ENCODE peak calls at places on chromosomes 5 and 9, in eight cellular contexts. One of them, this sample, is unnamed.

GRCh38 chr5:1513326-1514026 is 10.3 kb downstream of the LPCAT1 start:
- DNase-seq in fibroblast of pulmonary artery: no peak
- DNase-seq in DMS 273 treated with DMSO at 0.1 percent for 48 hours: no peak
- DNase-seq in memory B cell: no peak
- DNase-seq in SIG-M5: no peak
- DNase-seq in WERI-Rb-1: peak; percentile 9
- DNase-seq in NCI-H2029: no peak
- DNase-seq in HT1080: no peak
- DNase-seq in this sample: no peak

GRCh38 chr5:128965011-128965637 is at the start of gene SLC27A6:
- DNase-seq in WERI-Rb-1: peak; percentile 76
- DNase-seq in DMS 273 treated with DMSO at 0.1 percent for 48 hours: no peak
- DNase-seq in HT1080: peak; percentile 8
- DNase-seq in memory B cell: no peak
- DNase-seq in fibroblast of pulmonary artery: no peak
- DNase-seq in NCI-H2029: no peak
- DNase-seq in SIG-M5: no peak
- DNase-seq in this sample: no peak

GRCh38 chr5:18744441-18744840 is 1110.2 kb downstream of the TAF11L14 start:
- DNase-seq in memory B cell: no peak
- DNase-seq in fibroblast of pulmonary artery: no peak
- DNase-seq in DMS 273 treated with DMSO at 0.1 percent for 48 hours: no peak
- DNase-seq in SIG-M5: no peak
- DNase-seq in NCI-H2029: no peak
- DNase-seq in HT1080: no peak
- DNase-seq in WERI-Rb-1: no peak
- DNase-seq in this sample: no peak

GRCh38 chr5:80408976-80409926 is 1.4 kb downstream of the ZFYVE16 start:
- DNase-seq in HT1080: no peak
- DNase-seq in DMS 273 treated with DMSO at 0.1 percent for 48 hours: peak; percentile 16
- DNase-seq in WERI-Rb-1: no peak
- DNase-seq in NCI-H2029: no peak
- DNase-seq in fibroblast of pulmonary artery: peak; percentile 26
- DNase-seq in memory B cell: no peak
- DNase-seq in SIG-M5: no peak
- DNase-seq in this sample: no peak

GRCh38 chr9:9998491-9999287 is 614.1 kb downstream of the PTPRD start:
- DNase-seq in NCI-H2029: peak; percentile 3
- DNase-seq in SIG-M5: no peak
- DNase-seq in memory B cell: no peak
- DNase-seq in fibroblast of pulmonary artery: no peak
- DNase-seq in WERI-Rb-1: no peak
- DNase-seq in HT1080: peak; percentile 10
- DNase-seq in DMS 273 treated with DMSO at 0.1 percent for 48 hours: peak; percentile 58
- DNase-seq in this sample: no peak

GRCh38 chr9:77751341-77752091 is 103.4 kb upstream of the GNA14 start:
- DNase-seq in memory B cell: no peak
- DNase-seq in HT1080: peak; percentile 69
- DNase-seq in WERI-Rb-1: peak; percentile 23
- DNase-seq in fibroblast of pulmonary artery: peak; percentile 86
- DNase-seq in NCI-H2029: peak; percentile 87
- DNase-seq in SIG-M5: no peak
- DNase-seq in DMS 273 treated with DMSO at 0.1 percent for 48 hours: peak; percentile 50
- DNase-seq in this sample: peak; percentile 8

GRCh38 chr5:176161431-176161830 is 76.8 kb upstream of the SIMC1 start:
- DNase-seq in memory B cell: no peak
- DNase-seq in NCI-H2029: no peak
- DNase-seq in WERI-Rb-1: no peak
- DNase-seq in fibroblast of pulmonary artery: peak; percentile 7
- DNase-seq in SIG-M5: no peak
- DNase-seq in HT1080: no peak
- DNase-seq in DMS 273 treated with DMSO at 0.1 percent for 48 hours: no peak
- DNase-seq in this sample: no peak

GRCh38 chr9:104094534-104095020 is 468 bp downstream of the SMC2 start:
- DNase-seq in HT1080: peak; percentile 25
- DNase-seq in memory B cell: no peak
- DNase-seq in WERI-Rb-1: peak; percentile 85
- DNase-seq in NCI-H2029: peak; percentile 69
- DNase-seq in fibroblast of pulmonary artery: no peak
- DNase-seq in DMS 273 treated with DMSO at 0.1 percent for 48 hours: no peak
- DNase-seq in SIG-M5: no peak
- DNase-seq in this sample: no peak

GRCh38 chr9:134434896-134435506 is 108.7 kb downstream of the RXRA start:
- DNase-seq in SIG-M5: no peak
- DNase-seq in NCI-H2029: peak; percentile 93
- DNase-seq in memory B cell: no peak
- DNase-seq in WERI-Rb-1: no peak
- DNase-seq in fibroblast of pulmonary artery: peak; percentile 98
- DNase-seq in DMS 273 treated with DMSO at 0.1 percent for 48 hours: peak; percentile 90
- DNase-seq in HT1080: peak; percentile 90
- DNase-seq in this sample: peak; percentile 55

GRCh38 chr9:88871669-88872068 is 119.6 kb upstream of the S1PR3 start:
- DNase-seq in fibroblast of pulmonary artery: no peak
- DNase-seq in DMS 273 treated with DMSO at 0.1 percent for 48 hours: no peak
- DNase-seq in NCI-H2029: no peak
- DNase-seq in memory B cell: no peak
- DNase-seq in HT1080: no peak
- DNase-seq in WERI-Rb-1: no peak
- DNase-seq in SIG-M5: no peak
- DNase-seq in this sample: no peak

GRCh38 chr9:114046876-114047275 is 31.2 kb downstream of the AMBP start:
- DNase-seq in HT1080: peak; percentile 7
- DNase-seq in DMS 273 treated with DMSO at 0.1 percent for 48 hours: no peak
- DNase-seq in SIG-M5: no peak
- DNase-seq in NCI-H2029: no peak
- DNase-seq in WERI-Rb-1: no peak
- DNase-seq in fibroblast of pulmonary artery: peak; percentile 22
- DNase-seq in memory B cell: no peak
- DNase-seq in this sample: no peak

GRCh38 chr5:150144211-150144801 is 11.3 kb downstream of the PDGFRB start:
- DNase-seq in fibroblast of pulmonary artery: peak; percentile 96
- DNase-seq in SIG-M5: no peak
- DNase-seq in HT1080: no peak
- DNase-seq in WERI-Rb-1: no peak
- DNase-seq in DMS 273 treated with DMSO at 0.1 percent for 48 hours: no peak
- DNase-seq in NCI-H2029: no peak
- DNase-seq in memory B cell: no peak
- DNase-seq in this sample: no peak

GRCh38 chr9:97703437-97704326 is 6.5 kb upstream of the XPA start:
- DNase-seq in SIG-M5: peak; percentile 53
- DNase-seq in fibroblast of pulmonary artery: peak; percentile 83
- DNase-seq in memory B cell: no peak
- DNase-seq in HT1080: peak; percentile 93
- DNase-seq in WERI-Rb-1: no peak
- DNase-seq in DMS 273 treated with DMSO at 0.1 percent for 48 hours: no peak
- DNase-seq in NCI-H2029: peak; percentile 5
- DNase-seq in this sample: no peak

GRCh38 chr5:66540078-66540477 is 56.1 kb upstream of the MAST4 start:
- DNase-seq in HT1080: peak; percentile 65
- DNase-seq in fibroblast of pulmonary artery: no peak
- DNase-seq in DMS 273 treated with DMSO at 0.1 percent for 48 hours: no peak
- DNase-seq in NCI-H2029: no peak
- DNase-seq in SIG-M5: no peak
- DNase-seq in memory B cell: no peak
- DNase-seq in WERI-Rb-1: no peak
- DNase-seq in this sample: no peak

GRCh38 chr5:134090482-134090881 is 24.0 kb upstream of the TCF7 start:
- DNase-seq in fibroblast of pulmonary artery: no peak
- DNase-seq in memory B cell: no peak
- DNase-seq in SIG-M5: no peak
- DNase-seq in HT1080: no peak
- DNase-seq in NCI-H2029: no peak
- DNase-seq in WERI-Rb-1: no peak
- DNase-seq in DMS 273 treated with DMSO at 0.1 percent for 48 hours: no peak
- DNase-seq in this sample: no peak

GRCh38 chr9:83617299-83617698 is 5.6 kb upstream of the IDNK start:
- DNase-seq in WERI-Rb-1: no peak
- DNase-seq in fibroblast of pulmonary artery: no peak
- DNase-seq in memory B cell: no peak
- DNase-seq in SIG-M5: no peak
- DNase-seq in NCI-H2029: no peak
- DNase-seq in DMS 273 treated with DMSO at 0.1 percent for 48 hours: no peak
- DNase-seq in HT1080: no peak
- DNase-seq in this sample: no peak

GRCh38 chr5:73908440-73908839 is 282.4 kb downstream of the ARHGEF28 start:
- DNase-seq in fibroblast of pulmonary artery: peak; percentile 40
- DNase-seq in memory B cell: no peak
- DNase-seq in SIG-M5: no peak
- DNase-seq in DMS 273 treated with DMSO at 0.1 percent for 48 hours: peak; percentile 76
- DNase-seq in NCI-H2029: no peak
- DNase-seq in HT1080: no peak
- DNase-seq in WERI-Rb-1: no peak
- DNase-seq in this sample: no peak

GRCh38 chr9:116377179-116377790 is 223.7 kb downstream of the PAPPA start:
- DNase-seq in HT1080: peak; percentile 93
- DNase-seq in fibroblast of pulmonary artery: peak; percentile 72
- DNase-seq in NCI-H2029: no peak
- DNase-seq in WERI-Rb-1: no peak
- DNase-seq in SIG-M5: no peak
- DNase-seq in DMS 273 treated with DMSO at 0.1 percent for 48 hours: no peak
- DNase-seq in memory B cell: no peak
- DNase-seq in this sample: no peak

GRCh38 chr5:146078566-146078965 is 26.8 kb downstream of the PLAC8L1 start:
- DNase-seq in memory B cell: no peak
- DNase-seq in NCI-H2029: no peak
- DNase-seq in fibroblast of pulmonary artery: no peak
- DNase-seq in WERI-Rb-1: no peak
- DNase-seq in HT1080: no peak
- DNase-seq in SIG-M5: no peak
- DNase-seq in DMS 273 treated with DMSO at 0.1 percent for 48 hours: no peak
- DNase-seq in this sample: no peak

GRCh38 chr5:15620501-15620900 is 120.5 kb downstream of the FBXL7 start:
- DNase-seq in SIG-M5: no peak
- DNase-seq in HT1080: peak; percentile 86
- DNase-seq in DMS 273 treated with DMSO at 0.1 percent for 48 hours: no peak
- DNase-seq in NCI-H2029: no peak
- DNase-seq in WERI-Rb-1: no peak
- DNase-seq in memory B cell: no peak
- DNase-seq in fibroblast of pulmonary artery: peak; percentile 87
- DNase-seq in this sample: no peak

GRCh38 chr5:140881889-140882590 is at the start of gene PCDHA13:
- DNase-seq in memory B cell: no peak
- DNase-seq in fibroblast of pulmonary artery: peak; percentile 7
- DNase-seq in WERI-Rb-1: peak; percentile 62
- DNase-seq in DMS 273 treated with DMSO at 0.1 percent for 48 hours: no peak
- DNase-seq in SIG-M5: no peak
- DNase-seq in NCI-H2029: no peak
- DNase-seq in HT1080: no peak
- DNase-seq in this sample: no peak

GRCh38 chr9:133773889-133774655 is 35.9 kb upstream of the SARDH start:
- DNase-seq in WERI-Rb-1: no peak
- DNase-seq in NCI-H2029: no peak
- DNase-seq in memory B cell: no peak
- DNase-seq in SIG-M5: no peak
- DNase-seq in HT1080: no peak
- DNase-seq in fibroblast of pulmonary artery: no peak
- DNase-seq in DMS 273 treated with DMSO at 0.1 percent for 48 hours: no peak
- DNase-seq in this sample: no peak

GRCh38 chr9:110748251-110748893 is 79.8 kb downstream of the MUSK start:
- DNase-seq in NCI-H2029: no peak
- DNase-seq in WERI-Rb-1: no peak
- DNase-seq in fibroblast of pulmonary artery: no peak
- DNase-seq in SIG-M5: no peak
- DNase-seq in HT1080: no peak
- DNase-seq in memory B cell: no peak
- DNase-seq in DMS 273 treated with DMSO at 0.1 percent for 48 hours: no peak
- DNase-seq in this sample: no peak

GRCh38 chr5:142322403-142322746 is 2.4 kb downstream of the SPRY4 start:
- DNase-seq in NCI-H2029: no peak
- DNase-seq in fibroblast of pulmonary artery: no peak
- DNase-seq in WERI-Rb-1: no peak
- DNase-seq in HT1080: no peak
- DNase-seq in DMS 273 treated with DMSO at 0.1 percent for 48 hours: no peak
- DNase-seq in memory B cell: no peak
- DNase-seq in SIG-M5: no peak
- DNase-seq in this sample: no peak

GRCh38 chr5:176816043-176816745 is 5.8 kb downstream of the UNC5A start:
- DNase-seq in DMS 273 treated with DMSO at 0.1 percent for 48 hours: no peak
- DNase-seq in NCI-H2029: peak; percentile 87
- DNase-seq in WERI-Rb-1: no peak
- DNase-seq in HT1080: no peak
- DNase-seq in memory B cell: no peak
- DNase-seq in SIG-M5: no peak
- DNase-seq in fibroblast of pulmonary artery: no peak
- DNase-seq in this sample: peak; percentile 58

GRCh38 chr9:8895498-8896224 is 1096.1 kb upstream of the DMAC1 start:
- DNase-seq in DMS 273 treated with DMSO at 0.1 percent for 48 hours: no peak
- DNase-seq in memory B cell: no peak
- DNase-seq in fibroblast of pulmonary artery: peak; percentile 65
- DNase-seq in SIG-M5: no peak
- DNase-seq in NCI-H2029: no peak
- DNase-seq in WERI-Rb-1: peak; percentile 13
- DNase-seq in HT1080: peak; percentile 43
- DNase-seq in this sample: no peak

GRCh38 chr5:66223637-66224036 is 79.5 kb downstream of the SREK1 start:
- DNase-seq in fibroblast of pulmonary artery: peak; percentile 28
- DNase-seq in HT1080: peak; percentile 14
- DNase-seq in SIG-M5: no peak
- DNase-seq in WERI-Rb-1: peak; percentile 26
- DNase-seq in DMS 273 treated with DMSO at 0.1 percent for 48 hours: no peak
- DNase-seq in NCI-H2029: no peak
- DNase-seq in memory B cell: no peak
- DNase-seq in this sample: peak; percentile 20

GRCh38 chr9:124008855-124009834 is 2.4 kb upstream of the LHX2 start:
- DNase-seq in NCI-H2029: peak; percentile 78
- DNase-seq in WERI-Rb-1: peak; percentile 54
- DNase-seq in HT1080: no peak
- DNase-seq in memory B cell: no peak
- DNase-seq in DMS 273 treated with DMSO at 0.1 percent for 48 hours: no peak
- DNase-seq in fibroblast of pulmonary artery: no peak
- DNase-seq in SIG-M5: no peak
- DNase-seq in this sample: no peak

GRCh38 chr5:5522336-5522735 is 99.9 kb downstream of the ICE1 start:
- DNase-seq in fibroblast of pulmonary artery: no peak
- DNase-seq in HT1080: no peak
- DNase-seq in WERI-Rb-1: no peak
- DNase-seq in memory B cell: no peak
- DNase-seq in DMS 273 treated with DMSO at 0.1 percent for 48 hours: no peak
- DNase-seq in SIG-M5: no peak
- DNase-seq in NCI-H2029: no peak
- DNase-seq in this sample: no peak

GRCh38 chr9:118829334-118829733 is 539.9 kb downstream of the BRINP1 start:
- DNase-seq in memory B cell: no peak
- DNase-seq in DMS 273 treated with DMSO at 0.1 percent for 48 hours: no peak
- DNase-seq in WERI-Rb-1: no peak
- DNase-seq in SIG-M5: no peak
- DNase-seq in fibroblast of pulmonary artery: no peak
- DNase-seq in HT1080: no peak
- DNase-seq in NCI-H2029: no peak
- DNase-seq in this sample: no peak

GRCh38 chr5:6576861-6577501 is 55.9 kb downstream of the NSUN2 start:
- DNase-seq in WERI-Rb-1: peak; percentile 74
- DNase-seq in HT1080: peak; percentile 67
- DNase-seq in DMS 273 treated with DMSO at 0.1 percent for 48 hours: peak; percentile 46
- DNase-seq in memory B cell: no peak
- DNase-seq in SIG-M5: peak; percentile 1
- DNase-seq in fibroblast of pulmonary artery: peak; percentile 68
- DNase-seq in NCI-H2029: peak; percentile 83
- DNase-seq in this sample: peak; percentile 73

GRCh38 chr5:143133721-143134120 is 269.8 kb downstream of the NR3C1 start:
- DNase-seq in SIG-M5: no peak
- DNase-seq in memory B cell: no peak
- DNase-seq in fibroblast of pulmonary artery: peak; percentile 70
- DNase-seq in WERI-Rb-1: no peak
- DNase-seq in NCI-H2029: no peak
- DNase-seq in HT1080: no peak
- DNase-seq in DMS 273 treated with DMSO at 0.1 percent for 48 hours: no peak
- DNase-seq in this sample: no peak

GRCh38 chr9:16705121-16705604 is 165.3 kb downstream of the BNC2 start:
- DNase-seq in DMS 273 treated with DMSO at 0.1 percent for 48 hours: peak; percentile 80
- DNase-seq in NCI-H2029: no peak
- DNase-seq in WERI-Rb-1: no peak
- DNase-seq in fibroblast of pulmonary artery: peak; percentile 99
- DNase-seq in HT1080: peak; percentile 98
- DNase-seq in memory B cell: no peak
- DNase-seq in SIG-M5: no peak
- DNase-seq in this sample: peak; percentile 40

GRCh38 chr5:13003457-13003856 is 941.0 kb downstream of the DNAH5 start:
- DNase-seq in DMS 273 treated with DMSO at 0.1 percent for 48 hours: no peak
- DNase-seq in fibroblast of pulmonary artery: no peak
- DNase-seq in NCI-H2029: no peak
- DNase-seq in memory B cell: no peak
- DNase-seq in HT1080: no peak
- DNase-seq in WERI-Rb-1: no peak
- DNase-seq in SIG-M5: no peak
- DNase-seq in this sample: no peak

This sample was measured in SHP77 treated with DMSO at 0.1 percent for 48 hours.